ENCODE peak calls at places on chromosomes 4 and X, in eight cellular contexts. M is hepatocyte, F is PC-9, V is IMR-90, L is neural progenitor cell, R is MM.1S, P is HCT116, I is PC-3. N is an unnamed sample. For H4K20me1, the result is how much of the 10 kb centered on the place peaks cover.

GRCh38 chr4:5816101-5816500 is 76.8 kb downstream of the CRMP1 start:
- DNase-seq in V (no peak), P (no peak), M (no peak), I (no peak), L (no peak), R (no peak), F (no peak), N (no peak)

GRCh38 chr4:23706972-23707676 is 182.7 kb downstream of the PPARGC1A start:
- DNase-seq in R (no peak), M (no peak), F (no peak), L (no peak), P (no peak), I (no peak), V (no peak), N (no peak)

GRCh38 chr4:183438458-183439113 is 5.8 kb upstream of the CDKN2AIP start:
- DNase-seq in F (peak), M (peak), P (peak), V (peak), I (peak), L (no peak), R (no peak), N (peak)

GRCh38 chr4:9968472-9968871 is 52.8 kb downstream of the SLC2A9 start:
- DNase-seq in F (no peak), M (no peak), L (no peak), P (no peak), I (no peak), V (peak), R (no peak), N (no peak)

GRCh38 chr4:53688186-53688790 is 97.0 kb upstream of the LNX1 start:
- DNase-seq in I (peak), P (no peak), L (no peak), M (peak), R (peak), F (no peak), V (peak), N (peak)

GRCh38 chrX:24774650-24775049 is 80.9 kb downstream of the POLA1 start:
- DNase-seq in M (no peak), V (no peak), R (no peak), I (peak), L (no peak), F (no peak), P (no peak), N (no peak)

GRCh38 chrX:51891821-51892551 is 1.4 kb upstream of the MAGED1 start:
- DNase-seq in L (peak), V (peak), F (no peak), R (no peak), I (no peak), P (no peak), M (peak), N (peak)

GRCh38 chr4:53656421-53656981 is 65.2 kb upstream of the LNX1 start:
- DNase-seq in F (no peak), L (no peak), P (no peak), V (peak), I (peak), R (no peak), M (no peak), N (peak)

GRCh38 chrX:44765556-44765955 is 78.3 kb upstream of the DUSP21 start:
- DNase-seq in V (no peak), F (no peak), P (no peak), L (no peak), I (no peak), R (no peak), M (no peak), N (no peak)

GRCh38 chrX:132046533-132046932 is 23.4 kb downstream of the STK26 start:
- DNase-seq in L (no peak), R (no peak), F (no peak), I (no peak), P (no peak), V (no peak), M (no peak), N (no peak)
- H4K20me1 ChIP-seq in L (under half), R (under half), F (under half), I (under half), P (under half), V (under half), M (under half), N (under half)

GRCh38 chrX:11968470-11968869 is 169.8 kb upstream of the FRMPD4 start:
- DNase-seq in V (peak), I (peak), F (peak), P (no peak), M (peak), L (no peak), R (no peak), N (peak)

GRCh38 chrX:11965436-11965835 is 172.8 kb upstream of the FRMPD4 start:
- DNase-seq in V (no peak), I (no peak), M (no peak), P (no peak), F (no peak), L (no peak), R (no peak), N (no peak)

GRCh38 chrX:11967986-11968385 is 170.3 kb upstream of the FRMPD4 start:
- DNase-seq in L (no peak), M (no peak), F (peak), V (peak), I (peak), P (no peak), R (no peak), N (peak)

GRCh38 chrX:11968991-11969390 is 169.3 kb upstream of the FRMPD4 start:
- DNase-seq in F (no peak), M (no peak), P (no peak), R (no peak), I (peak), L (no peak), V (peak), N (peak)

GRCh38 chrX:11970935-11971334 is 167.3 kb upstream of the FRMPD4 start:
- DNase-seq in I (peak), F (no peak), V (peak), M (no peak), P (no peak), L (no peak), R (no peak), N (peak)
- H2AFZ ChIP-seq in I (no peak), F (no peak), V (no peak), M (no peak), P (no peak), L (no peak), R (no peak), N (no peak)

GRCh38 chr4:75662626-75663025 is 10.6 kb downstream of the G3BP2 start:
- DNase-seq in V (no peak), L (no peak), R (no peak), M (no peak), F (no peak), I (no peak), P (no peak), N (peak)
- H4K20me1 ChIP-seq in V (half or more), L (half or more), R (under half), M (half or more), F (under half), I (under half), P (under half), N (half or more)

GRCh38 chr4:15295421-15296162 is 132.2 kb upstream of the C1QTNF7 start:
- DNase-seq in P (no peak), F (no peak), M (no peak), V (no peak), L (no peak), I (peak), R (no peak), N (no peak)
- H2AFZ ChIP-seq in P (no peak), F (no peak), M (no peak), V (no peak), L (no peak), I (no peak), R (no peak), N (no peak)